ENCODE peak calls at places on chromosome 19, in eight cellular contexts. N is Daoy; P is foreskin melanocyte; F is hepatic stellate cell; A is anterior cingulate cortex; I is stimulated activated CD4-positive, alpha-beta T cell treated with anti-CD3 and anti-CD28 coated beads, Interleukin-2, amount 100 ng/mL, for 48 hours; L is activated T-cell treated with anti-CD3 and anti-CD28 coated beads for 4 hours; M is NT2/D1. H is an unnamed sample.

GRCh38 chr19:45637890-45638667 is 1.1 kb downstream of the EML2 start:
- DNase-seq in A (no peak), N (peak), F (peak), L (no peak), M (no peak), I (no peak), P (no peak), H (peak)

GRCh38 chr19:843180-843835 is 2.5 kb downstream of the PRTN3 start:
- DNase-seq in F (no peak), L (no peak), P (no peak), N (peak), A (no peak), M (no peak), I (no peak), H (no peak)

GRCh38 chr19:34269081-34269480 is 14.7 kb downstream of the GARRE1 start:
- DNase-seq in N (no peak), F (no peak), P (no peak), L (no peak), M (no peak), A (no peak), I (no peak), H (no peak)

GRCh38 chr19:18171605-18172327 is 1.8 kb upstream of the IFI30 start:
- DNase-seq in I (no peak), M (no peak), L (no peak), P (no peak), A (no peak), F (no peak), N (no peak), H (no peak)

GRCh38 chr19:53892981-53893325 is 11.0 kb downstream of the PRKCG start:
- DNase-seq in A (no peak), P (no peak), M (no peak), N (no peak), I (no peak), F (no peak), L (no peak), H (no peak)

GRCh38 chr19:45279587-45280192 is 28.6 kb downstream of the MARK4 start:
- DNase-seq in L (no peak), A (no peak), I (no peak), M (no peak), N (no peak), F (no peak), P (no peak), H (no peak)

GRCh38 chr19:38057954-38058690 is 151.1 kb downstream of the SIPA1L3 start:
- DNase-seq in I (no peak), N (no peak), A (no peak), L (no peak), P (no peak), M (no peak), F (no peak), H (no peak)

GRCh38 chr19:48461982-48462655 is 6.7 kb downstream of the KCNJ14 start:
- DNase-seq in P (no peak), L (no peak), N (no peak), M (no peak), F (no peak), A (no peak), I (no peak), H (no peak)

GRCh38 chr19:2610637-2611482 is 91.6 kb downstream of the GNG7 start:
- DNase-seq in F (peak), A (peak), M (peak), P (peak), L (peak), I (peak), N (peak), H (peak)

GRCh38 chr19:10899171-10899653 is 27.9 kb downstream of the CARM1 start:
- DNase-seq in F (no peak), M (no peak), N (no peak), L (no peak), P (no peak), I (no peak), A (no peak), H (no peak)

GRCh38 chr19:30225615-30226463 is 146.3 kb upstream of the ZNF536 start:
- DNase-seq in M (no peak), A (no peak), I (no peak), L (no peak), F (no peak), P (no peak), N (peak), H (no peak)

GRCh38 chr19:41928754-41929535 is 696 bp upstream of the ERFL start:
- DNase-seq in I (no peak), L (no peak), F (no peak), M (no peak), A (no peak), P (no peak), N (no peak), H (no peak)

GRCh38 chr19:1106841-1107654 is 3.3 kb downstream of the GPX4 start:
- DNase-seq in L (no peak), F (no peak), N (peak), I (no peak), P (no peak), A (no peak), M (no peak), H (peak)

GRCh38 chr19:31518626-31519025 is 169.4 kb upstream of the TSHZ3 start:
- DNase-seq in L (no peak), A (no peak), N (no peak), I (no peak), F (no peak), M (no peak), P (no peak), H (no peak)

GRCh38 chr19:51489113-51489512 is 10.8 kb downstream of the CEACAM18 start:
- DNase-seq in L (no peak), M (no peak), A (no peak), N (no peak), P (no peak), I (no peak), F (no peak), H (no peak)

GRCh38 chr19:29379257-29379986 is 146.4 kb upstream of the VSTM2B start:
- DNase-seq in M (no peak), A (no peak), I (no peak), P (no peak), L (no peak), F (no peak), N (no peak), H (no peak)

GRCh38 chr19:35712910-35713845 is 4.6 kb upstream of the KMT2B start:
- DNase-seq in F (no peak), A (no peak), L (no peak), N (no peak), M (no peak), I (peak), P (no peak), H (no peak)

GRCh38 chr19:2040647-2041435 is 10.2 kb downstream of the MKNK2 start:
- DNase-seq in F (no peak), N (no peak), I (no peak), M (no peak), P (no peak), L (no peak), A (no peak), H (no peak)

GRCh38 chr19:34577056-34577455 is 95.5 kb downstream of the WTIP start:
- DNase-seq in A (no peak), F (no peak), I (no peak), P (no peak), N (no peak), L (no peak), M (no peak), H (no peak)

GRCh38 chr19:28868836-28869235 is 344.1 kb downstream of the UQCRFS1 start:
- DNase-seq in P (no peak), F (no peak), L (no peak), I (no peak), N (no peak), M (no peak), A (no peak), H (no peak)

GRCh38 chr19:6233051-6233826 is 46.5 kb downstream of the MLLT1 start:
- DNase-seq in I (no peak), P (no peak), L (no peak), M (no peak), A (no peak), N (no peak), F (no peak), H (peak)

GRCh38 chr19:33373701-33374405 is at the start of gene CEBPG:
- DNase-seq in N (peak), F (peak), A (no peak), P (no peak), I (peak), M (no peak), L (peak), H (peak)

GRCh38 chr19:45527731-45528130 is 20.5 kb downstream of the VASP start:
- DNase-seq in N (no peak), M (no peak), L (no peak), A (no peak), F (no peak), P (no peak), I (no peak), H (no peak)

GRCh38 chr19:28829762-28830161 is 383.2 kb downstream of the UQCRFS1 start:
- DNase-seq in N (no peak), L (no peak), I (no peak), A (no peak), F (no peak), M (no peak), P (no peak), H (no peak)

GRCh38 chr19:6032827-6033226 is 54.9 kb upstream of the RANBP3 start:
- DNase-seq in P (no peak), I (no peak), L (no peak), M (no peak), A (no peak), N (no peak), F (no peak), H (no peak)

GRCh38 chr19:5803752-5804515 is 933 bp upstream of the NRTN start:
- DNase-seq in P (peak), M (peak), N (peak), F (peak), A (no peak), I (peak), L (peak), H (peak)

GRCh38 chr19:35017507-35017906 is 12.8 kb upstream of the SCN1B start:
- DNase-seq in M (no peak), A (no peak), N (no peak), F (no peak), L (no peak), I (no peak), P (no peak), H (no peak)

GRCh38 chr19:32570081-32570785 is 10.8 kb upstream of the PDCD5 start:
- DNase-seq in P (peak), N (peak), M (no peak), F (peak), A (peak), I (peak), L (peak), H (peak)

GRCh38 chr19:17855333-17856152 is 4.2 kb upstream of the RPL18A start:
- DNase-seq in N (peak), M (no peak), P (peak), I (peak), F (peak), A (peak), L (peak), H (peak)

GRCh38 chr19:5075603-5076002 is 106.7 kb downstream of the KDM4B start:
- DNase-seq in M (no peak), A (no peak), N (no peak), L (no peak), I (no peak), F (no peak), P (no peak), H (no peak)

GRCh38 chr19:12790628-12791344 is 500 bp upstream of the JUNB start:
- DNase-seq in I (no peak), N (no peak), F (no peak), A (no peak), M (no peak), L (no peak), P (no peak), H (no peak)

GRCh38 chr19:18259848-18260247 is 14.4 kb downstream of the IQCN start:
- DNase-seq in M (no peak), F (peak), N (no peak), I (no peak), L (no peak), P (no peak), A (no peak), H (no peak)

GRCh38 chr19:58357798-58358145 is 4.5 kb upstream of the A1BG start:
- DNase-seq in L (no peak), A (no peak), I (no peak), F (no peak), N (no peak), M (no peak), P (no peak), H (no peak)

GRCh38 chr19:46634656-46635218 is 1.3 kb downstream of the GNG8 start:
- DNase-seq in M (no peak), L (no peak), I (no peak), N (no peak), F (no peak), A (no peak), P (no peak), H (no peak)

GRCh38 chr19:10389863-10390262 is 9.5 kb upstream of the TYK2 start:
- DNase-seq in M (no peak), A (no peak), N (no peak), F (no peak), L (no peak), P (no peak), I (no peak), H (no peak)

GRCh38 chr19:52007805-52008557 is at the start of gene ZNF615:
- DNase-seq in P (peak), I (peak), L (peak), A (peak), M (peak), F (peak), N (peak), H (peak)

GRCh38 chr19:50890422-50891252 is 17.4 kb downstream of the KLK2 start:
- DNase-seq in I (no peak), A (no peak), F (no peak), L (no peak), N (peak), P (no peak), M (no peak), H (peak)

GRCh38 chr19:40739030-40739839 is 11.0 kb downstream of the ACTMAP start:
- DNase-seq in M (no peak), P (no peak), F (no peak), N (no peak), L (no peak), I (no peak), A (no peak), H (no peak)

GRCh38 chr19:51521796-51522195 is 9.7 kb downstream of the SIGLEC6 start:
- DNase-seq in N (no peak), I (no peak), F (no peak), M (no peak), L (no peak), P (no peak), A (no peak), H (no peak)

GRCh38 chr19:42919757-42920079 is 2.0 kb upstream of the PSG6 start:
- DNase-seq in P (no peak), F (no peak), L (no peak), A (no peak), I (no peak), N (peak), M (no peak), H (no peak)

H was measured in NCI-H226.